ENCODE peak calls at places on chromosomes 2 and 18, in five cellular contexts. I is foreskin fibroblast, W is choroid plexus epithelial cell, H is HCT116, O is neural crest cell. D is an unnamed sample.
A peak's percentile ranks its signal among the peaks of the same experiment; 100 is the strongest.

GRCh38 chr2:25894135-25894830 is 16.0 kb upstream of the ASXL2 start:
- DNase-seq in I (peak; percentile 57), O (no peak), W (peak; percentile 85), H (no peak), D (no peak)

GRCh38 chr18:33444699-33445098 is 4.2 kb upstream of the CCDC178 start:
- DNase-seq in H (no peak), O (no peak), W (no peak), I (no peak), D (no peak)

GRCh38 chr18:6752200-6752873 is 22.8 kb downstream of the ARHGAP28 start:
- DNase-seq in O (no peak), H (no peak), W (peak; percentile 89), I (peak; percentile 30), D (no peak)

GRCh38 chr2:118668431-118669424 is 178.7 kb downstream of the EN1 start:
- DNase-seq in O (no peak), H (peak; percentile 16), I (peak; percentile 96), W (peak; percentile 93), D (no peak)

GRCh38 chr2:12210016-12210933 is 463.8 kb downstream of the LPIN1 start:
- DNase-seq in W (no peak), O (no peak), I (no peak), H (no peak), D (no peak)

GRCh38 chr2:162490052-162490717 is 146.3 kb downstream of the GCA start:
- DNase-seq in H (no peak), I (no peak), W (peak; percentile 4), O (no peak), D (no peak)

GRCh38 chr2:217989221-217989948 is 13.4 kb downstream of the TNS1 start:
- DNase-seq in H (no peak), I (no peak), W (no peak), O (no peak), D (no peak)

GRCh38 chr18:8895987-8896619 is 190.7 kb downstream of the MTCL1 start:
- DNase-seq in I (peak; percentile 92), O (no peak), W (peak; percentile 34), H (no peak), D (no peak)

GRCh38 chr18:9952633-9953416 is 39.0 kb downstream of the VAPA start:
- DNase-seq in I (peak; percentile 49), O (no peak), H (no peak), W (peak; percentile 53), D (no peak)

GRCh38 chr2:179263460-179264237 is 983 bp downstream of the SESTD1 start:
- DNase-seq in H (no peak), O (peak; percentile 31), W (peak; percentile 81), I (peak; percentile 29), D (peak; percentile 37)

GRCh38 chr2:240183370-240184197 is 43.1 kb upstream of the OTOS start:
- DNase-seq in I (no peak), O (no peak), W (no peak), H (no peak), D (no peak)

GRCh38 chr2:118580651-118581050 is 266.8 kb downstream of the EN1 start:
- DNase-seq in W (no peak), I (peak; percentile 30), O (no peak), H (no peak), D (no peak)

GRCh38 chr2:7961550-7961949 is 720.3 kb upstream of the ID2 start:
- DNase-seq in H (no peak), O (no peak), W (no peak), I (no peak), D (no peak)

GRCh38 chr2:221807706-221808105 is 235.6 kb upstream of the EPHA4 start:
- DNase-seq in O (no peak), W (no peak), I (no peak), H (no peak), D (no peak)

GRCh38 chr2:55923091-55923977 is at the start of gene EFEMP1:
- DNase-seq in W (peak; percentile 74), O (peak; percentile 48), I (no peak), H (no peak), D (peak; percentile 80)

GRCh38 chr2:233210843-233211600 is 40.5 kb upstream of the ATG16L1 start:
- DNase-seq in O (no peak), W (peak; percentile 94), H (peak; percentile 62), I (peak; percentile 84), D (peak; percentile 52)

GRCh38 chr2:160918909-160919503 is 241.2 kb upstream of the TANK start:
- DNase-seq in W (peak; percentile 79), O (peak; percentile 32), H (peak; percentile 21), I (peak; percentile 45), D (peak; percentile 26)

GRCh38 chr2:73718421-73718820 is 18.7 kb downstream of the TPRKB start:
- DNase-seq in H (no peak), W (no peak), I (no peak), O (no peak), D (no peak)

GRCh38 chr2:64727843-64728463 is 74.2 kb upstream of the SERTAD2 start:
- DNase-seq in O (no peak), I (no peak), H (no peak), W (no peak), D (no peak)

GRCh38 chr18:35174093-35174731 is 66.6 kb upstream of the ZNF397 start:
- DNase-seq in H (no peak), O (no peak), W (no peak), I (no peak), D (no peak)

GRCh38 chr2:185583058-185583816 is 155.4 kb upstream of the FSIP2 start:
- DNase-seq in O (no peak), H (peak; percentile 78), W (peak; percentile 9), I (no peak), D (no peak)

GRCh38 chr18:9673296-9674251 is 34.5 kb upstream of the RAB31 start:
- DNase-seq in H (peak; percentile 90), O (no peak), W (peak; percentile 64), I (peak; percentile 77), D (no peak)

GRCh38 chr2:191213333-191213732 is 31.9 kb upstream of the MYO1B start:
- DNase-seq in I (no peak), W (no peak), O (no peak), H (no peak), D (no peak)

GRCh38 chr2:97005353-97005752 is 19.0 kb upstream of the FAM178B start:
- DNase-seq in H (peak; percentile 3), W (peak; percentile 8), I (no peak), O (no peak), D (no peak)
- TF ChIP-seq CTCF in H (peak; percentile 57), W (peak; percentile 43), I (peak; percentile 8), O (peak; percentile 61), D (peak; percentile 8)

GRCh38 chr2:189441709-189442074 is 418 bp downstream of the WDR75 start:
- DNase-seq in I (no peak), O (no peak), H (no peak), W (no peak), D (no peak)

GRCh38 chr2:189442468-189442867 is 1.2 kb downstream of the WDR75 start:
- DNase-seq in O (no peak), W (no peak), I (no peak), H (no peak), D (peak; percentile 13)

GRCh38 chr2:189440644-189440946 is 679 bp upstream of the WDR75 start:
- DNase-seq in W (no peak), O (no peak), H (no peak), I (no peak), D (no peak)

GRCh38 chr2:189439342-189439741 is 1.9 kb upstream of the WDR75 start:
- DNase-seq in H (no peak), W (peak; percentile 10), O (no peak), I (no peak), D (no peak)

GRCh38 chr2:189440947-189441708 is at the start of gene WDR75:
- DNase-seq in W (peak; percentile 97), O (peak; percentile 86), H (peak; percentile 90), I (peak; percentile 93), D (peak; percentile 93)
- TF ChIP-seq CTCF in W (peak; percentile 8), O (peak; percentile 12), H (no peak), I (no peak), D (no peak)

GRCh38 chr2:139217641-139218040 is 437.5 kb upstream of the NXPH2 start:
- DNase-seq in O (no peak), H (no peak), I (no peak), W (no peak), D (no peak)
- TF ChIP-seq CTCF in O (no peak), H (no peak), I (no peak), W (no peak), D (no peak)

GRCh38 chr2:238135601-238136150 is 2.8 kb upstream of the KLHL30 start:
- DNase-seq in I (no peak), H (no peak), W (no peak), O (no peak), D (no peak)
- TF ChIP-seq CTCF in I (no peak), H (no peak), W (no peak), O (no peak), D (no peak)

GRCh38 chr18:75698861-75699260 is 271.4 kb upstream of the SMIM21 start:
- DNase-seq in H (no peak), O (no peak), W (no peak), I (no peak), D (no peak)

GRCh38 chr18:75694292-75694691 is 266.8 kb upstream of the SMIM21 start:
- DNase-seq in H (no peak), O (no peak), I (no peak), W (no peak), D (no peak)

GRCh38 chr18:75697493-75697892 is 270.0 kb upstream of the SMIM21 start:
- DNase-seq in I (no peak), H (no peak), O (no peak), W (no peak), D (no peak)
- TF ChIP-seq CTCF in I (no peak), H (no peak), O (no peak), W (no peak), D (no peak)

D was measured in uterus.